ENCODE peak calls at places on chromosomes 13 and 19, in ten cellular contexts. B, N, P, H, K, T, A, Z, U and O are unnamed samples.

GRCh38 chr13:34942732-34943674 is 933 bp downstream of the NBEA start:
- DNase-seq in B (peak), N (peak), P (no peak), H (no peak), K (no peak), T (peak), A (no peak), Z (peak), U (peak), O (no peak)

GRCh38 chr19:48170817-48171347 is 402 bp downstream of the ZSWIM9 start:
- DNase-seq in B (no peak), N (peak), P (no peak), H (peak), K (no peak), T (peak), A (no peak), Z (peak), U (no peak), O (no peak)

GRCh38 chr13:48842316-48842715 is 133.4 kb upstream of the FNDC3A start:
- DNase-seq in B (no peak), N (no peak), P (no peak), H (no peak), K (no peak), T (no peak), A (no peak), Z (no peak), U (no peak), O (no peak)

GRCh38 chr19:535017-535835 is 3.7 kb downstream of the CDC34 start:
- DNase-seq in B (no peak), N (peak), P (no peak), H (no peak), K (no peak), T (no peak), A (no peak), Z (no peak), U (no peak), O (no peak)

GRCh38 chr19:55181740-55182139 is 1.7 kb upstream of the SYT5 start:
- DNase-seq in B (no peak), N (no peak), P (no peak), H (no peak), K (no peak), T (no peak), A (no peak), Z (no peak), U (no peak), O (no peak)

GRCh38 chr19:19109601-19110000 is 28.7 kb downstream of the TMEM161A start:
- DNase-seq in B (no peak), N (no peak), P (no peak), H (peak), K (no peak), T (peak), A (no peak), Z (no peak), U (no peak), O (no peak)

GRCh38 chr13:35909837-35910236 is 221.3 kb downstream of the DCLK1 start:
- DNase-seq in B (no peak), N (no peak), P (no peak), H (no peak), K (no peak), T (no peak), A (no peak), Z (peak), U (no peak), O (no peak)

GRCh38 chr13:41651413-41652068 is 194.2 kb downstream of the RGCC start:
- DNase-seq in B (no peak), N (no peak), P (no peak), H (no peak), K (no peak), T (no peak), A (no peak), Z (no peak), U (no peak), O (no peak)

GRCh38 chr19:42069619-42070293 is at the start of gene GRIK5:
- DNase-seq in B (no peak), N (peak), P (no peak), H (no peak), K (no peak), T (no peak), A (no peak), Z (peak), U (no peak), O (no peak)

GRCh38 chr19:47518139-47518538 is 3.3 kb upstream of the NAPA start:
- DNase-seq in B (no peak), N (no peak), P (no peak), H (peak), K (peak), T (no peak), A (no peak), Z (no peak), U (no peak), O (no peak)

GRCh38 chr19:42872608-42873007 is 6.9 kb downstream of the PSG1 start:
- DNase-seq in B (no peak), N (no peak), P (no peak), H (peak), K (no peak), T (no peak), A (no peak), Z (no peak), U (no peak), O (no peak)

GRCh38 chr19:27774337-27774736 is 1438.6 kb downstream of the UQCRFS1 start:
- DNase-seq in B (no peak), N (no peak), P (no peak), H (peak), K (no peak), T (no peak), A (no peak), Z (peak), U (no peak), O (no peak)

GRCh38 chr19:40165362-40165937 is 25.8 kb upstream of the MAP3K10 start:
- DNase-seq in B (peak), N (peak), P (no peak), H (peak), K (no peak), T (peak), A (peak), Z (peak), U (peak), O (no peak)

GRCh38 chr19:11539495-11540365 is 1.1 kb downstream of the CNN1 start:
- DNase-seq in B (peak), N (no peak), P (no peak), H (peak), K (no peak), T (peak), A (no peak), Z (peak), U (no peak), O (no peak)

GRCh38 chr13:49454388-49455015 is 10.4 kb downstream of the SETDB2 start:
- DNase-seq in B (no peak), N (no peak), P (no peak), H (peak), K (peak), T (no peak), A (no peak), Z (peak), U (no peak), O (no peak)

GRCh38 chr13:35723820-35724219 is 247.3 kb upstream of the MAB21L1 start:
- DNase-seq in B (no peak), N (no peak), P (no peak), H (peak), K (peak), T (no peak), A (no peak), Z (no peak), U (no peak), O (no peak)

GRCh38 chr19:6270076-6270745 is 9.6 kb downstream of the MLLT1 start:
- DNase-seq in B (no peak), N (peak), P (no peak), H (no peak), K (no peak), T (peak), A (no peak), Z (no peak), U (no peak), O (no peak)

GRCh38 chr13:38417727-38418126 is 68.1 kb downstream of the UFM1 start:
- DNase-seq in B (no peak), N (no peak), P (no peak), H (peak), K (no peak), T (no peak), A (no peak), Z (peak), U (no peak), O (no peak)

GRCh38 chr19:40709817-40710216 is 6.9 kb downstream of the COQ8B start:
- DNase-seq in B (no peak), N (no peak), P (no peak), H (no peak), K (no peak), T (no peak), A (no peak), Z (no peak), U (no peak), O (no peak)

GRCh38 chr19:17405250-17406038 is at the start of gene BST2:
- DNase-seq in B (peak), N (peak), P (peak), H (peak), K (peak), T (peak), A (peak), Z (peak), U (no peak), O (no peak)

GRCh38 chr19:3458229-3458555 is 22.1 kb downstream of the SMIM24 start:
- DNase-seq in B (no peak), N (no peak), P (no peak), H (peak), K (peak), T (no peak), A (no peak), Z (peak), U (no peak), O (no peak)

GRCh38 chr19:18147396-18147795 is 5.6 kb upstream of the PIK3R2 start:
- DNase-seq in B (peak), N (no peak), P (no peak), H (no peak), K (no peak), T (no peak), A (no peak), Z (no peak), U (no peak), O (no peak)

GRCh38 chr13:81197483-81197882 is 856.6 kb upstream of the SPRY2 start:
- DNase-seq in B (no peak), N (no peak), P (no peak), H (no peak), K (no peak), T (no peak), A (no peak), Z (no peak), U (no peak), O (no peak)

GRCh38 chr13:20566424-20566916 is 487 bp upstream of the IFT88 start:
- DNase-seq in B (no peak), N (no peak), P (peak), H (no peak), K (peak), T (no peak), A (peak), Z (peak), U (no peak), O (peak)

GRCh38 chr19:19632661-19633060 is 4.6 kb upstream of the LPAR2 start:
- DNase-seq in B (no peak), N (no peak), P (no peak), H (no peak), K (no peak), T (no peak), A (no peak), Z (no peak), U (no peak), O (no peak)

GRCh38 chr13:31749929-31750328 is 10.6 kb downstream of the RXFP2 start:
- DNase-seq in B (no peak), N (no peak), P (no peak), H (peak), K (peak), T (no peak), A (no peak), Z (no peak), U (no peak), O (no peak)

GRCh38 chr19:12796146-12797071 is 5.1 kb downstream of the JUNB start:
- DNase-seq in B (peak), N (peak), P (no peak), H (peak), K (no peak), T (peak), A (peak), Z (peak), U (no peak), O (no peak)

GRCh38 chr19:14400913-14401312 is 18.2 kb downstream of the DDX39A start:
- DNase-seq in B (no peak), N (no peak), P (no peak), H (no peak), K (peak), T (no peak), A (no peak), Z (no peak), U (no peak), O (no peak)

GRCh38 chr19:5698635-5699422 is 8.7 kb downstream of the RPL36 start:
- DNase-seq in B (no peak), N (no peak), P (no peak), H (no peak), K (no peak), T (no peak), A (no peak), Z (peak), U (no peak), O (no peak)

GRCh38 chr19:1172353-1173159 is 1.5 kb downstream of the SBNO2 start:
- DNase-seq in B (peak), N (peak), P (no peak), H (peak), K (peak), T (peak), A (no peak), Z (no peak), U (peak), O (peak)

GRCh38 chr19:1748703-1749341 is 4.5 kb upstream of the ONECUT3 start:
- DNase-seq in B (no peak), N (peak), P (no peak), H (no peak), K (no peak), T (no peak), A (no peak), Z (no peak), U (no peak), O (no peak)

GRCh38 chr13:41543664-41544300 is 86.4 kb downstream of the RGCC start:
- DNase-seq in B (no peak), N (no peak), P (no peak), H (no peak), K (peak), T (no peak), A (no peak), Z (no peak), U (no peak), O (no peak)

GRCh38 chr19:16164222-16164890 is 9.0 kb downstream of the CIB3 start:
- DNase-seq in B (peak), N (no peak), P (no peak), H (no peak), K (no peak), T (no peak), A (no peak), Z (no peak), U (no peak), O (no peak)

GRCh38 chr13:99230991-99231390 is 27.2 kb downstream of the GPR18 start:
- DNase-seq in B (no peak), N (no peak), P (no peak), H (no peak), K (no peak), T (no peak), A (no peak), Z (no peak), U (no peak), O (no peak)

GRCh38 chr19:38335949-38336637 is 463 bp downstream of the CATSPERG start:
- DNase-seq in B (peak), N (peak), P (peak), H (peak), K (peak), T (peak), A (peak), Z (peak), U (peak), O (peak)

DNA sequence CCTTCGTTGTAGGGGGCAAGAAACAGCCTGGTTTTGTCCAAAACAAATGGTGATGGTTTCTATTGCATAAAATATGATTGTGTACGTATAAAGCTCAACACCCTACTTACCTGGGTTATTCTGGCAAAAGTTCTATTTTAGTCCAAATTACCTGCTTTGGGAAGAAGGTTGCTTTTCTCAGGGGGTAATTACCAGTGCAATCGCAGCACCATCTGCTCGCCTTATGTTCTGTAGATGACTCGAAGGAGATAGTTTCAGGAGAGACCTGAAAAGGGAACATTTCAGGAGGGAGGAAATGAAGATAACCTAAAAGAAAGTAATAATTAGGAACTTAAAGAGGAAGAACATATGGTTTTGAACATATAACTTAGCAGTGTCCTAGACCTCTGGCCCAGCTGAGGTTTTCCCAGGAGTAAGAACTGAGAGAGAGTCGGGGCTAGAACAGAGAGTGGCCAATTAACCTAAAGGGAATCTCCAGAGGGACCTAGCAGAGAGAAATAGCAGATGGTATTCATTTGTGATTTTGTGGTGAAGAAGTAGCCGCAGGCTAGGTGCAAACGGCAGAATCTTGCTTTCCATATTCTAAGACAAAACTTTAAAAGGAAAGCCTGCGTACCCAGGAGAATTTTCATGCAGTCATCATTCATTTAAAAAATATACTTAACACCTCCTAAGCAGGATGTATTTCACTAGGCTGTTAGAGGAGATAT is 112.9 kb upstream of the SLC10A2 start:
- DNase-seq in B (no peak), N (no peak), P (no peak), H (no peak), K (no peak), T (no peak), A (no peak), Z (no peak), U (no peak), O (no peak)
- TF ChIP-seq CTCF in B (no peak), N (no peak), P (no peak), H (no peak), K (no peak), T (no peak), A (no peak), Z (no peak), U (no peak), O (no peak)

DNA sequence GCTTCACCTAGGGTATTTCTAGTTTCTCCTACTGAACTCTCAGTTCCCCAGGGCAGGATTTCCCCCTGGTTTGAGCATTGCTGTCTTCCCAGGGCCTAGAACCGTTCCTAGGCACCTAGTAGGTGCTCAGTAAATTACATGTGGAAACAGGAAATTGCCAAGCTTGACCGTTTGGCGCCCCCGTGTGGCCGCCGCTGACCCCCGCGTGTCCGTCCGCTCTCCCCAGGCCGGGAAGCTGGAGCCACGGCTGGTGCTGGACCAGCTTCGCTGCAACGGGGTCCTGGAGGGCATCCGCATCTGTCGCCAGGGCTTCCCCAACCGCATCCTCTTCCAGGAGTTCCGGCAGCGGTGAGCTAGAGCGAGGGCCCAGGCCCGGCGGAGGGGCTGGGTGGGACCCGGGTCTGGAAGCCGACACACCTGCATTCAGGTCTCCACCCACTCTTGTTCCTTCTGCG is 55.5 kb downstream of the MYH14 start:
- DNase-seq in B (peak), N (peak), P (no peak), H (no peak), K (no peak), T (no peak), A (no peak), Z (peak), U (no peak), O (no peak)
- TF ChIP-seq CTCF in B (peak), N (peak), P (peak), H (no peak), K (no peak), T (no peak), A (no peak), Z (peak), U (peak), O (peak)

DNA sequence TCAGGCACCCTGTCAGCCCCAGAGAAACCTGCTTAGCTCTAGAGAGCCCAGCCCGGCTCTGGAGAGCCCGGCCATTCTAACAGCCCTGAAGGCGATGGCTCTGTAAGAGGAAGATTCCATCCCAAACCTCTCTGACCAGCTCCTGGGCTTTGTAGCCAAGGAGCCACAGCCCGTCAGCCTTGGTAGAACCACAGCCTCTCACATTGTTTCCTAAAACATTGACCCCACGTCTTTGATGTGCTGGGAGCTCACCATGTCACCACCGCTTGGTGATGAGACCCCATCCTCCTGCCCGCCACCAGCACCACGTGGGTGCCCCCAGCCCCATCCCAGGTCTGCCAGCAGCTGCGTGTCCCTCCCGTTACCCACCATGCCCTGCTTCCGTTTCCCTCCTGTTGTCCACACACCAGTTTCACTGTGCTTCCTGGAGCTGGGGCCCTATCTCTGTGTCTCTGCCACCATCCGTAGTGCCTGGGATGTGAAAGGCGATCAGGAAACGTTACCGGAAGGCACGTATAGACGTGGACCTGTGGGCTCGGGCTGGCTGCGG is 94.2 kb upstream of the MCF2L start:
- DNase-seq in B (no peak), N (peak), P (no peak), H (no peak), K (no peak), T (no peak), A (no peak), Z (no peak), U (no peak), O (no peak)
- TF ChIP-seq CTCF in B (no peak), N (no peak), P (no peak), H (no peak), K (no peak), T (no peak), A (no peak), Z (no peak), U (no peak), O (peak)

GRCh38 chr13:33057019-33057785 is 41.0 kb downstream of the KL start:
- DNase-seq in B (no peak), N (no peak), P (no peak), H (peak), K (no peak), T (no peak), A (no peak), Z (peak), U (no peak), O (no peak)
- TF ChIP-seq CTCF in B (no peak), N (no peak), P (peak), H (peak), K (peak), T (no peak), A (no peak), Z (peak), U (peak), O (peak)

GRCh38 chr13:108919036-108919907 is 289.9 kb downstream of the MYO16 start:
- DNase-seq in B (no peak), N (no peak), P (no peak), H (peak), K (peak), T (no peak), A (no peak), Z (no peak), U (no peak), O (no peak)
- TF ChIP-seq CTCF in B (no peak), N (no peak), P (no peak), H (no peak), K (no peak), T (no peak), A (no peak), Z (no peak), U (no peak), O (no peak)

GRCh38 chr13:46342538-46342937 is 44.5 kb downstream of the RUBCNL start:
- DNase-seq in B (no peak), N (no peak), P (no peak), H (no peak), K (no peak), T (no peak), A (no peak), Z (no peak), U (no peak), O (no peak)
- TF ChIP-seq CTCF in B (no peak), N (no peak), P (no peak), H (no peak), K (no peak), T (no peak), A (no peak), Z (no peak), U (no peak), O (no peak)

DNA sequence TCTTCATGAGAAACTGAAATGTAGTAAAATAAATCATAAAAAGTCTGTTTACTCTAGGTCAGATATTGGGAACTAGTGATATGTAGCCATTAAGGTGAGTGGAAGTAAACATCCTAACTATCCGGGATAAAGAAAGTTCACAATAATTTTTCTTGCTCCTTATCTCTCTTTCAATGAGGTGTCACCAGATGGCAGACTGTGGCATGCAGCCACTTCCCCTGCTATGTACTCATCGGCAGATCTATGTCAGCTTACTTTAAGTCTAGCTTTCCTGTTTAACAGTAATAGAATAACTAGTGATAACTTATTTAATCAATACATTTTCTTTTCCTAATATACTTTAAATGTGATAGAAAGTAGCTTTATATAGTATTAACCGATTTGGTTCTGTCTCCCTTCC is 181.9 kb downstream of the NDFIP2 start:
- DNase-seq in B (peak), N (no peak), P (no peak), H (peak), K (no peak), T (no peak), A (no peak), Z (peak), U (no peak), O (no peak)
- TF ChIP-seq CTCF in B (no peak), N (no peak), P (no peak), H (no peak), K (no peak), T (no peak), A (no peak), Z (no peak), U (no peak), O (peak)